ENCODE peak calls at places on chromosomes 11 and 22, in six cellular contexts. H is neuronal stem cell, Y is iPS DF 6.9, G is right atrium auricular region, K is neural progenitor cell, A is heart right ventricle. N is an unnamed sample.
A peak's percentile ranks its signal among the peaks of the same experiment; 100 is the strongest.

GRCh38 chr11:30196400-30197206 is 34.2 kb upstream of the FSHB start:
- DNase-seq in A (peak; percentile 62), Y (peak; percentile 84), G (peak; percentile 73), K (peak; percentile 80), H (peak; percentile 69), N (peak; percentile 44)

GRCh38 chr22:49139492-49140151 is 688.1 kb downstream of the BRD1 start:
- DNase-seq in Y (no peak), K (no peak), H (no peak), G (no peak), A (no peak), N (no peak)

GRCh38 chr11:128603752-128604472 is 16.6 kb upstream of the ETS1 start:
- DNase-seq in G (no peak), K (no peak), H (no peak), Y (no peak), A (no peak), N (no peak)

GRCh38 chr11:72569966-72570892 is 104.0 kb downstream of the PDE2A start:
- DNase-seq in G (no peak), H (no peak), A (no peak), Y (no peak), K (no peak), N (no peak)

GRCh38 chr22:38947321-38948112 is 9.9 kb upstream of the APOBEC3A start:
- DNase-seq in H (peak; percentile 20), Y (no peak), A (no peak), K (peak; percentile 73), G (no peak), N (no peak)

GRCh38 chr11:66035653-66036333 is 9.5 kb upstream of the CATSPER1 start:
- DNase-seq in G (no peak), H (no peak), A (no peak), Y (no peak), K (no peak), N (no peak)

GRCh38 chr11:36233226-36233625 is 56.0 kb downstream of the COMMD9 start:
- DNase-seq in H (no peak), A (no peak), G (no peak), Y (no peak), K (no peak), N (no peak)

GRCh38 chr11:44427432-44427831 is 117.5 kb upstream of the ALX4 start:
- DNase-seq in K (peak; percentile 26), H (no peak), A (no peak), Y (peak; percentile 52), G (no peak), N (no peak)

GRCh38 chr11:114921697-114922096 is 243.4 kb downstream of the NXPE2 start:
- DNase-seq in G (no peak), K (no peak), A (no peak), Y (no peak), H (no peak), N (no peak)

GRCh38 chr11:88297320-88298263 is 39.9 kb downstream of the CTSC start:
- DNase-seq in H (no peak), G (no peak), Y (no peak), K (no peak), A (no peak), N (no peak)

GRCh38 chr22:44212936-44213335 is 32.2 kb downstream of the PARVG start:
- DNase-seq in A (no peak), K (no peak), H (no peak), Y (no peak), G (peak; percentile 40), N (no peak)

GRCh38 chr11:30143098-30143705 is 87.6 kb upstream of the FSHB start:
- DNase-seq in Y (peak; percentile 39), K (peak; percentile 55), H (peak; percentile 63), A (no peak), G (no peak), N (no peak)

GRCh38 chr22:20131856-20132685 is 467 bp downstream of the ZDHHC8 start:
- DNase-seq in G (no peak), H (no peak), K (peak; percentile 58), Y (no peak), A (peak; percentile 46), N (peak; percentile 49)

GRCh38 chr11:1930448-1930802 is 10.9 kb downstream of the TNNT3 start:
- DNase-seq in Y (no peak), H (no peak), K (peak; percentile 1), A (no peak), G (no peak), N (no peak)

GRCh38 chr22:32880906-32881596 is 79.5 kb downstream of the TIMP3 start:
- DNase-seq in Y (no peak), H (no peak), G (peak; percentile 82), K (no peak), A (peak; percentile 90), N (peak; percentile 89)

GRCh38 chr11:45436118-45436517 is 150.0 kb upstream of the SYT13 start:
- DNase-seq in H (no peak), K (no peak), G (no peak), A (no peak), Y (no peak), N (no peak)

GRCh38 chr11:80107415-80107814 is 666.6 kb upstream of the TENM4 start:
- DNase-seq in A (no peak), K (no peak), H (no peak), Y (no peak), G (no peak), N (no peak)

GRCh38 chr22:24051568-24051967 is 40.5 kb downstream of the CABIN1 start:
- DNase-seq in G (peak; percentile 85), K (no peak), H (no peak), Y (no peak), A (no peak), N (no peak)

GRCh38 chr11:134554106-134554505 is 142.1 kb upstream of the B3GAT1 start:
- DNase-seq in H (no peak), Y (no peak), G (peak; percentile 49), K (no peak), A (no peak), N (no peak)

GRCh38 chr22:24772493-24773220 is 1.9 kb downstream of the PIWIL3 start:
- DNase-seq in Y (peak; percentile 75), K (peak; percentile 83), A (no peak), G (no peak), H (peak; percentile 30), N (no peak)

GRCh38 chr11:103849366-103849765 is 187.1 kb upstream of the DDI1 start:
- DNase-seq in Y (no peak), A (no peak), K (no peak), G (no peak), H (no peak), N (no peak)

GRCh38 chr11:60987577-60988277 is 16.2 kb downstream of the CD6 start:
- DNase-seq in A (no peak), K (no peak), Y (no peak), G (no peak), H (no peak), N (no peak)

GRCh38 chr22:24948356-24949202 is 2.1 kb upstream of the LHFPL7 start:
- DNase-seq in Y (no peak), H (no peak), A (no peak), G (no peak), K (no peak), N (no peak)

GRCh38 chr22:30372915-30373314 is 14.3 kb downstream of the RNF215 start:
- DNase-seq in Y (no peak), A (no peak), K (no peak), H (no peak), G (no peak), N (no peak)

GRCh38 chr22:46064236-46064965 is 85.9 kb upstream of the PPARA start:
- DNase-seq in G (no peak), Y (no peak), H (no peak), K (no peak), A (peak; percentile 12), N (peak; percentile 19)
- H3K27me3 ChIP-seq in G (no peaks in the 10 kb centered on the region), Y (peaks cover 5% of the 10 kb centered on the region), H (peaks cover 33% of the 10 kb centered on the region), K (peaks cover 100% of the 10 kb centered on the region), A (no peaks in the 10 kb centered on the region), N (no peaks in the 10 kb centered on the region)

DNA sequence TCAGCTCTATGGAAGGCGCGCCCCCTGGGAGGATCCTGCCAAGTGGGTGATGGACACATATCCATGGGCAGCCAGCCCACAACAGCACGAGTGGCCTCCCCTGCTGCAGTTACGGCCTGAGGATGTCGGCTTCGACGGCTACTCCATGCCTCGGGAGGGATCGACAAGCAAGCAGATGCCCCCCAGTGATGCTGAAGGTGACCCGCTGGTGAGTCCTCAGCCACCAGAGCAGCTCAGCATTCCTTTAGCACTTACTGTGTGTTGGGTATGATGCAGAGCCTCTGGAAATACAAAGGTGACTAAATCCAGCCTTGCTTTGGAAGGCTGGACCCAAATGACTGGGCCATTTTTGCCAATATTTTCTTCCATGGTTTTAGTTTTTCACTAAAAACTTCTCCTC is 45.7 kb downstream of the DBX1 start:
- DNase-seq in A (no peak), G (no peak), Y (no peak), H (no peak), K (no peak), N (no peak)
- H3K36me3 ChIP-seq in A (no peaks in the 10 kb centered on the region), G (peaks cover 53% of the 10 kb centered on the region), Y (peaks cover 24% of the 10 kb centered on the region), H (peaks cover 10% of the 10 kb centered on the region), K (no peaks in the 10 kb centered on the region), N (peaks cover 30% of the 10 kb centered on the region)

GRCh38 chr11:3200388-3201111 is 18.1 kb downstream of the MRGPRG start:
- DNase-seq in H (no peak), A (no peak), G (no peak), K (no peak), Y (no peak), N (no peak)

GRCh38 chr11:3201112-3201581 is 17.5 kb downstream of the MRGPRG start:
- DNase-seq in G (no peak), Y (no peak), H (no peak), K (no peak), A (no peak), N (no peak)

GRCh38 chr11:3197878-3198528 is 20.6 kb downstream of the MRGPRG start:
- DNase-seq in Y (no peak), K (no peak), A (no peak), H (no peak), G (no peak), N (no peak)

GRCh38 chr11:3198815-3199214 is 19.8 kb downstream of the MRGPRG start:
- DNase-seq in H (no peak), K (no peak), Y (no peak), G (no peak), A (no peak), N (no peak)

GRCh38 chr11:3199537-3200295 is 18.9 kb downstream of the MRGPRG start:
- DNase-seq in G (no peak), Y (no peak), A (no peak), H (no peak), K (no peak), N (no peak)
- H3K27me3 ChIP-seq in G (peaks cover 24% of the 10 kb centered on the region), Y (peaks cover 6% of the 10 kb centered on the region), A (peaks cover 13% of the 10 kb centered on the region), H (no peaks in the 10 kb centered on the region), K (peaks cover 35% of the 10 kb centered on the region), N (peaks cover 77% of the 10 kb centered on the region)

DNA sequence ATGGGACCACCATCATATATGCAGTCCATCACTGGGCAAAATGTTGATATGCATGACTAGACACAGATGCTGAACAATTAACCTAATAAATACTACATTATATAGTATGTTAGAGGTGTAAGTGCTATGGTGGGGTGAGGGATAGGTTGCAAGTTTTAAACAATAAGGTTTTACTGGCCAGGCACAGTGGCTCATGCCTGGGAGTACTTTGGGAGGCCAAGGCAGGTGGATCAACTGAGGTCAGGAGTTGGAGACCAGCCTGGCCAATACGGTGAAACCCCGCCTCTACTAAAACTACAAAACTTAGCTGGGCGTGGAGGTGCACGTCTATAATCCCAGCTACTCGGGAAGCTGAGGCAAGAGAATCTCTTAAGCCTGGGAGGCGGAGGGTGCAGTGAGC is 28.1 kb downstream of the F2 start:
- DNase-seq in G (no peak), H (no peak), Y (no peak), A (no peak), K (no peak), N (no peak)
- H3K36me3 ChIP-seq in G (peaks cover 91% of the 10 kb centered on the region), H (peaks cover 50% of the 10 kb centered on the region), Y (peaks cover 34% of the 10 kb centered on the region), A (no peaks in the 10 kb centered on the region), K (peaks cover 29% of the 10 kb centered on the region), N (peaks cover 95% of the 10 kb centered on the region)

N was measured in left ventricle myocardium inferior.